ENCODE peak calls at places on chromosomes 12 and 14, in six cellular contexts. Z is WTC11, F is H1, E is K562, W is HCT116, N is HepG2. C is an unnamed sample.

GRCh38 chr12:41184864-41185263 is 3.3 kb upstream of the PDZRN4 start:
- DNase-seq in Z (no peak), F (no peak), E (no peak), W (no peak), N (no peak), C (no peak)

GRCh38 chr12:96108321-96108720 is 72.9 kb upstream of the LTA4H start:
- DNase-seq in Z (no peak), F (no peak), E (no peak), W (no peak), N (no peak), C (no peak)

GRCh38 chr12:15789215-15790171 is at the start of gene EPS8:
- DNase-seq in Z (peak), F (peak), E (no peak), W (peak), N (peak), C (peak)

GRCh38 chr12:128980623-128981022 is 127.3 kb downstream of the GLT1D1 start:
- DNase-seq in Z (no peak), F (no peak), E (peak), W (no peak), N (no peak), C (no peak)

GRCh38 chr12:112096667-112097066 is 11.9 kb downstream of the NAA25 start:
- DNase-seq in Z (no peak), F (no peak), E (no peak), W (peak), N (no peak), C (no peak)

GRCh38 chr12:80778005-80778541 is 61.4 kb downstream of the MYF5 start:
- DNase-seq in Z (no peak), F (no peak), E (no peak), W (peak), N (peak), C (peak)

GRCh38 chr12:20128926-20129325 is 239.4 kb upstream of the PDE3A start:
- DNase-seq in Z (no peak), F (no peak), E (no peak), W (no peak), N (no peak), C (no peak)

GRCh38 chr14:86961106-86961716 is 1031.8 kb downstream of the GALC start:
- DNase-seq in Z (peak), F (no peak), E (peak), W (no peak), N (peak), C (no peak)

GRCh38 chr14:64628940-64629403 is 75.3 kb upstream of the PLEKHG3 start:
- DNase-seq in Z (no peak), F (no peak), E (no peak), W (no peak), N (no peak), C (no peak)

GRCh38 chr12:76720068-76720467 is 43.8 kb upstream of the ZDHHC17 start:
- DNase-seq in Z (no peak), F (no peak), E (no peak), W (no peak), N (no peak), C (no peak)

GRCh38 chr12:66156654-66157053 is 13.1 kb downstream of the TMBIM4 start:
- DNase-seq in Z (no peak), F (no peak), E (no peak), W (no peak), N (no peak), C (no peak)

GRCh38 chr12:121966959-121967358 is 48.6 kb downstream of the CFAP251 start:
- DNase-seq in Z (no peak), F (no peak), E (no peak), W (no peak), N (no peak), C (no peak)

GRCh38 chr12:67740706-67741105 is 92.2 kb downstream of the DYRK2 start:
- DNase-seq in Z (no peak), F (no peak), E (no peak), W (no peak), N (no peak), C (no peak)

GRCh38 chr14:89723930-89724915 is 230.3 kb downstream of the EFCAB11 start:
- DNase-seq in Z (no peak), F (no peak), E (no peak), W (no peak), N (no peak), C (no peak)

GRCh38 chr14:22791302-22791701 is 23.9 kb downstream of the SLC7A7 start:
- DNase-seq in Z (no peak), F (no peak), E (no peak), W (no peak), N (no peak), C (no peak)

GRCh38 chr12:116855744-116856470 is 25.3 kb downstream of the HRK start:
- DNase-seq in Z (no peak), F (no peak), E (no peak), W (no peak), N (no peak), C (no peak)

GRCh38 chr14:61603736-61604135 is 91.6 kb upstream of the HIF1A start:
- DNase-seq in Z (no peak), F (no peak), E (no peak), W (no peak), N (no peak), C (no peak)

GRCh38 chr12:51869490-51869865 is 18.4 kb upstream of the ANKRD33 start:
- DNase-seq in Z (no peak), F (no peak), E (no peak), W (no peak), N (no peak), C (no peak)

GRCh38 chr14:36580856-36581831 is 1.3 kb downstream of the NKX2-8 start:
- DNase-seq in Z (peak), F (peak), E (no peak), W (no peak), N (no peak), C (no peak)

GRCh38 chr14:101179691-101180211 is 276.2 kb upstream of the RTL1 start:
- DNase-seq in Z (no peak), F (no peak), E (no peak), W (no peak), N (no peak), C (no peak)

GRCh38 chr14:103155013-103155412 is 31.8 kb downstream of the TNFAIP2 start:
- DNase-seq in Z (no peak), F (no peak), E (no peak), W (peak), N (peak), C (no peak)

GRCh38 chr12:75814856-75815754 is 216.5 kb downstream of the PHLDA1 start:
- DNase-seq in Z (no peak), F (no peak), E (no peak), W (no peak), N (no peak), C (no peak)

GRCh38 chr12:15919491-15919890 is 8.4 kb downstream of the DERA start:
- DNase-seq in Z (no peak), F (no peak), E (no peak), W (no peak), N (no peak), C (no peak)

GRCh38 chr12:125412506-125412905 is 347.3 kb downstream of the AACS start:
- DNase-seq in Z (no peak), F (no peak), E (no peak), W (no peak), N (no peak), C (no peak)

GRCh38 chr12:108635201-108635996 is 1.7 kb upstream of the SELPLG start:
- DNase-seq in Z (no peak), F (no peak), E (no peak), W (no peak), N (no peak), C (peak)

GRCh38 chr14:88995437-88996198 is 171.2 kb downstream of the TTC8 start:
- DNase-seq in Z (no peak), F (no peak), E (no peak), W (no peak), N (no peak), C (no peak)

GRCh38 chr14:58923751-58924405 is 264.6 kb upstream of the DAAM1 start:
- DNase-seq in Z (peak), F (no peak), E (no peak), W (no peak), N (no peak), C (no peak)

GRCh38 chr14:93543766-93544165 is 113.0 kb downstream of the UNC79 start:
- DNase-seq in Z (no peak), F (no peak), E (peak), W (peak), N (peak), C (no peak)

GRCh38 chr12:132731574-132731973 is 20.9 kb downstream of the PGAM5 start:
- DNase-seq in Z (no peak), F (no peak), E (no peak), W (no peak), N (no peak), C (no peak)

GRCh38 chr14:37157987-37158386 is 14.4 kb downstream of the SLC25A21 start:
- DNase-seq in Z (no peak), F (no peak), E (no peak), W (no peak), N (no peak), C (no peak)

GRCh38 chr12:49190317-49190716 is 1.4 kb upstream of the TUBA1A start:
- DNase-seq in Z (no peak), F (no peak), E (no peak), W (no peak), N (no peak), C (no peak)

GRCh38 chr14:102781063-102781462 is 3.8 kb downstream of the TRAF3 start:
- DNase-seq in Z (no peak), F (no peak), E (no peak), W (no peak), N (no peak), C (no peak)

GRCh38 chr12:7158866-7159600 is 28.9 kb downstream of the CLSTN3 start:
- DNase-seq in Z (no peak), F (no peak), E (no peak), W (no peak), N (no peak), C (no peak)

GRCh38 chr12:111037047-111037446 is 116.7 kb upstream of the MYL2 start:
- DNase-seq in Z (no peak), F (no peak), E (no peak), W (no peak), N (no peak), C (no peak)

GRCh38 chr12:75322464-75322863 is 7.7 kb downstream of the CAPS2 start:
- DNase-seq in Z (no peak), F (no peak), E (no peak), W (no peak), N (no peak), C (no peak)

GRCh38 chr12:111766608-111767361 is at the start of gene ALDH2:
- DNase-seq in Z (peak), F (peak), E (peak), W (peak), N (peak), C (no peak)

GRCh38 chr14:106094654-106095189 is 568.3 kb downstream of the TMEM121 start:
- DNase-seq in Z (no peak), F (peak), E (no peak), W (no peak), N (peak), C (no peak)

GRCh38 chr12:4089147-4089606 is 184.4 kb upstream of the CCND2 start:
- DNase-seq in Z (no peak), F (no peak), E (no peak), W (no peak), N (no peak), C (no peak)

GRCh38 chr12:50061946-50062725 is 4.7 kb downstream of the ASIC1 start:
- DNase-seq in Z (no peak), F (no peak), E (no peak), W (no peak), N (no peak), C (no peak)

GRCh38 chr12:54279227-54279631 is 693 bp downstream of the CBX5 start:
- DNase-seq in Z (no peak), F (no peak), E (no peak), W (no peak), N (no peak), C (no peak)

GRCh38 chr12:105084251-105085250 is at the start of gene ALDH1L2:
- DNase-seq in Z (peak), F (peak), E (peak), W (peak), N (peak), C (no peak)
- TF ChIP-seq ATF3 in Z (no peak), F (no peak), E (no peak), W (no peak), N (no peak), C (no peak)

DNA sequence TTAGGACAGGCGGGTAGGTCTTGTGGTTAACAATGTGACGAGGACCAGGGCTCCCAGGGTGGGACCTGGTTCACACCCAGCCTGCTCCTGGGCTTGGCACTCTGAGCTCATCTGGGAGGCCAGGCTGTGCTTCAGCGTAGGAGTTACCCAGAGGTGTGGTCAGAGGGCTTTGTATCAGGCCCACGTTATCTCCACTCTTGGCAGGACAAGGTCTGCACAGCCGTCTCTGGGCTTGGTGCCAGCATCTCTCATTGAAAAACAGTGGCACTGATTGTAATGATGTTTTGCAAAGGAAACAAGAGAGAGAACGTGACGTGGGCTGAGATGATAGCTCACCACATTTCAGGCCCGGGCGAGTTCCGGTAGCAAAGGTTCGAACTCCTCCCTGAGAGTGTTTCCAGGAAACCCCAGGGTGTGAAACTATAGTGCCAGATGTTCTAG is 227.1 kb downstream of the KTN1 start:
- DNase-seq in Z (no peak), F (no peak), E (peak), W (peak), N (peak), C (no peak)
- TF ChIP-seq ATF3 in Z (no peak), F (no peak), E (peak), W (no peak), N (no peak), C (no peak)

GRCh38 chr12:68951652-68952051 is 18.7 kb upstream of the CPM start:
- DNase-seq in Z (no peak), F (no peak), E (no peak), W (no peak), N (no peak), C (no peak)
- TF ChIP-seq ATF3 in Z (no peak), F (no peak), E (no peak), W (no peak), N (no peak), C (no peak)

GRCh38 chr12:94815958-94816357 is 165.6 kb upstream of the TMCC3 start:
- DNase-seq in Z (peak), F (peak), E (no peak), W (no peak), N (no peak), C (no peak)
- TF ChIP-seq ATF3 in Z (no peak), F (no peak), E (no peak), W (no peak), N (no peak), C (no peak)

C was measured in GM12878.